ENCODE peak calls at places on chromosomes 7 and 10, in five cellular contexts. Y is psoas muscle, M is K562, O is colonic mucosa, Z is fibroblast of lung. V is an unnamed sample.

GRCh38 chr7:131151034-131151433 is 176.6 kb upstream of the MKLN1 start:
- DNase-seq in Y (no peak), M (no peak), O (no peak), Z (no peak), V (no peak)

GRCh38 chr7:158098125-158099030 is 489.2 kb downstream of the PTPRN2 start:
- DNase-seq in Y (no peak), M (no peak), O (no peak), Z (no peak), V (no peak)

GRCh38 chr10:110850990-110851389 is 20.7 kb upstream of the PDCD4 start:
- DNase-seq in Y (no peak), M (no peak), O (no peak), Z (no peak), V (no peak)

GRCh38 chr10:123855013-123855684 is 36.5 kb downstream of the CPXM2 start:
- DNase-seq in Y (no peak), M (no peak), O (no peak), Z (no peak), V (no peak)

GRCh38 chr7:5596046-5596895 is 172.6 kb upstream of the TNRC18 start:
- DNase-seq in Y (peak), M (peak), O (peak), Z (peak), V (peak)

GRCh38 chr7:75637854-75638606 is 100.7 kb downstream of the HIP1 start:
- DNase-seq in Y (no peak), M (peak), O (no peak), Z (no peak), V (no peak)

GRCh38 chr10:26621243-26621888 is 76.1 kb upstream of the PDSS1 start:
- DNase-seq in Y (no peak), M (no peak), O (no peak), Z (no peak), V (no peak)

GRCh38 chr7:2738110-2738509 is 50.1 kb downstream of the AMZ1 start:
- DNase-seq in Y (peak), M (no peak), O (no peak), Z (peak), V (no peak)

GRCh38 chr10:8800426-8800825 is 745.9 kb downstream of the GATA3 start:
- DNase-seq in Y (no peak), M (no peak), O (no peak), Z (no peak), V (no peak)

GRCh38 chr10:127905623-127906261 is 1.2 kb upstream of the PTPRE start:
- DNase-seq in Y (no peak), M (no peak), O (no peak), Z (no peak), V (no peak)

GRCh38 chr10:69576334-69577011 is 3.3 kb upstream of the NEUROG3 start:
- DNase-seq in Y (no peak), M (no peak), O (no peak), Z (no peak), V (no peak)

GRCh38 chr10:111261066-111261465 is 184.2 kb downstream of the ADRA2A start:
- DNase-seq in Y (no peak), M (no peak), O (no peak), Z (no peak), V (no peak)

GRCh38 chr10:100518761-100519241 is 860 bp downstream of the SEC31B start:
- DNase-seq in Y (peak), M (peak), O (peak), Z (peak), V (peak)

DNA sequence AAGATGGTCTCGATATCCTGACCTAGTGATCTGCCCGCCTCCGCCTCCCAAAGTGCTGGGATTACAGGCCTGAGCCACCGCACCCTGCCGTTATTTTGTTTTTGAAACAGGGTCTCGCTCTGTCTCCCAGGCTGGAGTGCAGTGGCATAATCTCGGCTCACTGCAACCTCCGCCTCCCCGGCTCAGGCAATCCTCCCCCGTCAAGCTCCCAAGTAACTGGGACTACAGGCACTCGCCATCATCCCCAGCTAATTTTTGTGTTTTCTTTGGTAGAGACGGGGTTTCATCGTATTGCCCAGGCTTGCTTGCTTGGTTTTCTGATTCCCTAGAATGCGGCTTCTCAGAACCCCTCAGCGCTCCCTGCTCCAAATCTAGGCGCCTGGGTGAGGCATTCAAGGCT is 1.4 kb downstream of the TFR2 start:
- DNase-seq in Y (no peak), M (no peak), O (no peak), Z (no peak), V (no peak)
- H3K27ac ChIP-seq in Y (no peak), M (peak), O (no peak), Z (no peak), V (no peak)

DNA sequence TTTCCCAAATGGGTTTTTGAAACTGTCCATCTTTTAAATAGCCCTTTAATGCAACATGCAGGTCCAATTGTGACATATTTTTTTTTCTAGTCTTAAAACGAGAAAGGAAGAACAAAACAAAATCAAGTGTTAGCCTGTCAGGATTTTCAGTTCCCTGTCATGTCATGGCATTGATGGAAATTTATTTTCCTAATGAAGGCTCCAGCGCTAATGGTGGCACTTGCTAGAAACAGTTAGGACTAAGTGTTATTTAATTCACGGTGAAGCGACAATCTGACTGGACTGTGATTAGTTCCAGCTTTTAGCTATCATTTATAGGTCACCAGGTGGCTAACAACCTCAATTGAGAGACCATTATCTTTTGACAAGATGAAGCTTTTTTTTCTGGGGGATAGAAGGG is 181.6 kb downstream of the MYOF start:
- DNase-seq in Y (no peak), M (no peak), O (no peak), Z (no peak), V (no peak)
- H3K27ac ChIP-seq in Y (no peak), M (no peak), O (no peak), Z (no peak), V (no peak)

DNA sequence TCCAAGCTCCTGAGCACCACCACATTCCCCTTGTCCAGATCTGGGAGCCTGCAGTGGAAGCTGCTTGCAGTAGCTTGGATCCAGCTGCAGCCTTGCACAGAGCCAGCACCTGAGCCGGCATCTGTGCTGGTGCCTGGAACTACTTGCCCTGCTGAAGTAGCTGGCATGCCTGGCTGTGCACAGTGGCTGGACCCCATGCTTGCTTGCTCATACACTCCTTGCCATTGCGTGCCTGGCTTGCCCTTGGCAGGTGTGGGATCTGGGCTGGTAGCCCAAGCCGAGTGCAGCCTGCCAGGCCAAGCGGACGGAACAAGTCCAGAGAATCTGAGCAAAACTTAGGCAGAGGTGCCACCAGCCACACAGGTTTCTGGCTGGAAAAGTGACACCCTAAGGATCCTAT is 759.9 kb downstream of the IPMK start:
- DNase-seq in Y (no peak), M (no peak), O (no peak), Z (no peak), V (no peak)
- H3K27ac ChIP-seq in Y (no peak), M (no peak), O (no peak), Z (no peak), V (no peak)

DNA sequence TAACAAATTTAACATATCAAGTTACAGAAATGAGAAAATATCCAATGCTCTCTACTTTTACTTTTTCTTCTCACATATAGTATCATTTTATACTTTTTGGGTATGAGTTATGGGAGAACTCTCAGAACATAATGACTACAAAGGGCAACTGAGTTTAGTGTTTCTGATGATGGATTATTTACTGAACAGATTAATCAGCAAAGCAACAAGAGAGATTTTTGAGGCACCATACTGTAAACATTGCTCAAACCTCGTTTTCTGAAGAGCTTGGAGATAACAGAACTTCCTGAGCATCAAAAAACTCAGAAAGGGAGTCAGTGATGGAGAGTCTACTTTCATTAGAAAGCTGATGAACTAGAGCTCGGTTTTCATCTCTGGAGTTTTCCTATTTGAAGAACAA is 84.8 kb upstream of the GSDME start:
- DNase-seq in Y (no peak), M (no peak), O (no peak), Z (no peak), V (no peak)
- H3K27ac ChIP-seq in Y (no peak), M (no peak), O (no peak), Z (no peak), V (no peak)

DNA sequence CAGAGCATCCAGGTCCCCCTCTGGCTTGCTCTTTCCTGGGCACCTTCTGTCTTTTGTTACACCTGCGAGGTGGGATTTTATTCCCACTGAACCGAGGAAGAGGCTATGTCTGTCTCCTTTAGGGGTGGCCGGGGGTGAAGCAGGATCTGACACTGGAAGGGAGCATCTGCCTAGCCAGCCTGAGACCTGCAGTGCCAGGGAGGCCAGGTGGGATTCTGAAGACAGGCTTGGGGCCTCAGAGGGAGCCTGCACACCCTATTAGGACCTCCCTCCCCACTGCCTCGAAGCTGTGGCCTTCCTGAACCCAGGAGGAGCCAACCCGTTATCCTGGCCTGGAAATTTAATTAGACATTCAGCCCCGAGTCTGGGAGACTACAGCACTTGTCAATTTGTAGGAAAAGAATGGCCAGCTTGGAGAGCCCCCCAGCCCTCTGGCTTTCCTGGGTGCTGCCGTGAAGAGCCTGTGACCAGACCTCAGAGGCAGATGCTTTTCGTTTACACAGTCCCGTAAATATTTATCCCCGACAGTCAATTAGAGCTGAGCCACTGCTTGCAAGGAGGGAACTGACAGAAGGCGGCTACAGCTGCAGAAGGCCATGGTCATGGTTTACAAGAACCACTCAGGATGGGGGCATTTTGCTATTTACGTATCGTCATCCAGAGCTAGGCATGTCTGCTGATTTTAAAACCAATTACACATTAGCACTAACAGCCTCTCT is 19.6 kb downstream of the CHAT start:
- DNase-seq in Y (no peak), M (no peak), O (no peak), Z (no peak), V (no peak)
- H3K27ac ChIP-seq in Y (no peak), M (no peak), O (no peak), Z (no peak), V (no peak)

DNA sequence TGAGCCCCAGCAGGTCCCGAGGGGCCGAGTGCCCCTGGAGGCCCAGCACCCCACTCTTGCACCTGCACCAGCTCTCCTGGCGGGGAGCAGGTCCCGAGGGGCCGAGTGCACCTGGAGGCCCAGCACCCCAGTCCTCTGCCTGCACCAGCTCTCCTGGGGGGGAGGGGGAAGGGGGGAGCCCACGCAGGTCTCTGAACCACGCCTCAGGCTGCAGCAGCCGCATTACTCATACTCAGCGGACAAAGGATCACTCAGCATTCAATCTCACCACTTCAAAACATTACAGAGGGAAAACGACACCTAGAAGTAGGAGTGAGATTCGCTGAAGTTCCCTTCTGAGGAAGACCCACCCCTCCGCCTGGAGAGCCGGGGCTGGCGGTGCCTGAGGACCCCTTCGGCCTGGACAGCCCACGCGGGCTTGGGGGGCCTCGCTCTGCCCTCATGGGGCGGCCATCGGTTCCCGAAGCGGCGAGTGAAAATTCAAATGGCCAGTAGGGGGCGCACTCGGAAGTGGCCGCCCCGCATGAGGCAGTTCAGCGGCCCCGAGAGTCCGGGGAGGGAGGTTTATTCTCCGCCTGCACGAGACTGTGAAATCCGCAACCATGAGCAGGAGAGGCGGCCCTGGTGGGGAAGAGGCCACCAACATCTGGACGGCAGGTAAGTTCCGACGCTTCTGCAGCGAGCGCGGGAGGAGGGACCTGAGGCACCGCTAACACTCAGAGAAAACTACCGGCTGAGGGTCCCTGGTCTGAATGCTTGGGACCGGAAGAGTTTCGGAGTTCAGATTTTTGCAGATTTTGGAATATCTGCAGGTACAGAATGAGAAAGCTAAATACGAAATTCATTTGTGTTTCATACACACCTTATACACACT is 1.1 kb upstream of the GPER1 start:
- DNase-seq in Y (peak), M (peak), O (peak), Z (peak), V (peak)
- H3K27ac ChIP-seq in Y (no peak), M (no peak), O (no peak), Z (peak), V (no peak)

GRCh38 chr10:50618624-50619023 is 5.1 kb downstream of the SGMS1 start:
- DNase-seq in Y (no peak), M (no peak), O (no peak), Z (no peak), V (no peak)
- H3K27ac ChIP-seq in Y (no peak), M (no peak), O (no peak), Z (no peak), V (no peak)

DNA sequence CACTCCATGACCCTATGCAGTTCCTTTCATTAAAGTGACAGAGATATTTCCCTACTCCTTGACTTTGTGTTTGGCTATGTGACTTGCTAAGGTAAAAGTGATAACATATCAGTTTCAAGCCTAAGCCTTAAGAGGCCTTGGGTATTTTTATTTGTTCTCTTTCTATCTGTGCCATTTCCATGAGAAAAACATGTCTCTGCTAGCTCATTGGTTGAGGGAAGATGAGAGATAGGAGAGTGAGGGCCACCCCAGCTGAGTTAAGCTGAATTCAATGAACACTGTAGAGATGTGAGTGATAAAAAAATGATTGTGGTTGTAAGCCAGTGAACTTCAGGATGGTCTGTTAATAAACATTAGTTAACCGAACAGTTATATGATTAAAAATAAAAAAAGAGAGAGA is 13.4 kb downstream of the TASOR2 start:
- DNase-seq in Y (no peak), M (no peak), O (no peak), Z (no peak), V (no peak)
- H3K27ac ChIP-seq in Y (no peak), M (no peak), O (no peak), Z (no peak), V (no peak)

DNA sequence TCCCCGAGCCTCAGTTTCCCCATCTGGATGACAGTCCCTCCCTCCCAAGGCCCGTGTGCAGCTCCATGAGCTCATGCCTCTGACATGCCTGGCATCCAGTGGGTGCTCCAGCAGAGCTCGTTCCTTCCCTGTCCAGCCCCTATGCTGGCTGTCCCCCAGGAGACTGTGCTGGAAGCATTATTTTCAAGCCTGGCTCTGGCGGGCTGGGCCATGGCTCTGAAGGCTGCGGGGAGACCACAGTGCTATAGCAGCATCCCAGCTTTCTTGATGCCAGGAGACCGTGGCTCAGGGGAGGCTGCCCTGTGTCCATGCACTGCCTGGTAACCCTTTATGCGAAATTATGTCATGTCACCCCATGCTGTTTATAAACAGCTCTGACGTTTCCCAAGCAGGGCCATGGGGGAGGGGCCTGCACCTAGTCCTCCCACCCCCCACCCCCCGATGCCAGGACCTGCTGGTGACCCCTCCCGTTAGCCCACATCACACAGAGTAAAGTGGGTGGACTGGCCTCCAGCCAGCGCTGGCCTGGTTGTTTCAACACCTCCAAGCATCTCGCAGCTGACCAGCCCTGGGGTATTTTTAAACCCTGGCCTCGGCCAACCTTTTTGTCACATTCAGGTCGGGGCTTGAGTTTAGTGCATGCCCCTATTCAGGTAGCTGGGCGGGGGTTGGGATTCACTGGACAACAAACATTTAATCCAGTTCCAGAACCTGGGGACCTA is 105.9 kb upstream of the ZNF716 start:
- DNase-seq in Y (peak), M (no peak), O (no peak), Z (no peak), V (no peak)
- H3K27ac ChIP-seq in Y (peak), M (no peak), O (no peak), Z (no peak), V (no peak)

V was measured in cardiac muscle cell.